ENCODE peak calls at places on chromosomes 3 and 15, in six cellular contexts. A, W, K, Z, Y and B are unnamed samples.
A peak's percentile ranks its signal among the peaks of the same experiment; 100 is the strongest.

GRCh38 chr15:47944911-47945310 is 175.9 kb upstream of the SLC24A5 start:
- DNase-seq in A (no peak), W (no peak), K (no peak), Z (no peak), Y (no peak), B (no peak)

GRCh38 chr3:105868450-105868744 is 415 bp downstream of the CBLB start:
- DNase-seq in A (peak; percentile 78), W (peak; percentile 12), K (peak; percentile 41), Z (peak; percentile 40), Y (peak; percentile 65), B (no peak)

GRCh38 chr15:65028338-65028737 is 1.1 kb downstream of the MTFMT start:
- DNase-seq in A (no peak), W (no peak), K (no peak), Z (no peak), Y (no peak), B (no peak)

GRCh38 chr3:130490246-130490645 is 26.7 kb upstream of the COL6A6 start:
- DNase-seq in A (no peak), W (no peak), K (no peak), Z (no peak), Y (no peak), B (no peak)

GRCh38 chr15:74221399-74222230 is 14.5 kb upstream of the CCDC33 start:
- DNase-seq in A (no peak), W (no peak), K (no peak), Z (no peak), Y (no peak), B (no peak)

GRCh38 chr3:159856496-159857098 is 132.0 kb upstream of the IL12A start:
- DNase-seq in A (no peak), W (no peak), K (no peak), Z (no peak), Y (peak; percentile 32), B (no peak)

GRCh38 chr3:62636235-62636826 is 238.9 kb downstream of the CADPS start:
- DNase-seq in A (no peak), W (no peak), K (no peak), Z (no peak), Y (no peak), B (no peak)

GRCh38 chr3:101639280-101639963 is 37.5 kb downstream of the ZBTB11 start:
- DNase-seq in A (no peak), W (no peak), K (no peak), Z (no peak), Y (no peak), B (no peak)

GRCh38 chr15:31200735-31201151 is 99.2 kb upstream of the TRPM1 start:
- DNase-seq in A (peak; percentile 86), W (peak; percentile 31), K (peak; percentile 36), Z (no peak), Y (peak; percentile 75), B (peak; percentile 54)

GRCh38 chr15:73054417-73054963 is 2.2 kb downstream of the NEO1 start:
- DNase-seq in A (peak; percentile 30), W (no peak), K (no peak), Z (no peak), Y (no peak), B (no peak)

GRCh38 chr3:192188218-192188835 is 539.0 kb downstream of the FGF12 start:
- DNase-seq in A (peak; percentile 81), W (peak; percentile 47), K (no peak), Z (peak; percentile 13), Y (peak; percentile 29), B (no peak)

GRCh38 chr3:157131861-157132260 is 28.1 kb downstream of the CCNL1 start:
- DNase-seq in A (no peak), W (no peak), K (no peak), Z (peak; percentile 51), Y (no peak), B (peak; percentile 74)
- H3K4me1 ChIP-seq in A (peaks cover 66% of the 10 kb centered on the region), W (peaks cover 57% of the 10 kb centered on the region), K (peaks cover 4% of the 10 kb centered on the region), Z (peaks cover 81% of the 10 kb centered on the region), Y (peaks cover 69% of the 10 kb centered on the region), B (peaks cover 69% of the 10 kb centered on the region)

GRCh38 chr3:189779166-189779565 is 148.0 kb downstream of the TP63 start:
- DNase-seq in A (no peak), W (no peak), K (no peak), Z (no peak), Y (no peak), B (peak; percentile 50)
- H3K27me3 ChIP-seq in A (no peaks in the 10 kb centered on the region), W (no peaks in the 10 kb centered on the region), K (no peaks in the 10 kb centered on the region), Z (no peaks in the 10 kb centered on the region), Y (no peaks in the 10 kb centered on the region), B (no peaks in the 10 kb centered on the region)

GRCh38 chr3:103437850-103438249 is 1003.0 kb downstream of the ZPLD1 start:
- DNase-seq in A (peak; percentile 37), W (no peak), K (no peak), Z (no peak), Y (no peak), B (no peak)

DNA sequence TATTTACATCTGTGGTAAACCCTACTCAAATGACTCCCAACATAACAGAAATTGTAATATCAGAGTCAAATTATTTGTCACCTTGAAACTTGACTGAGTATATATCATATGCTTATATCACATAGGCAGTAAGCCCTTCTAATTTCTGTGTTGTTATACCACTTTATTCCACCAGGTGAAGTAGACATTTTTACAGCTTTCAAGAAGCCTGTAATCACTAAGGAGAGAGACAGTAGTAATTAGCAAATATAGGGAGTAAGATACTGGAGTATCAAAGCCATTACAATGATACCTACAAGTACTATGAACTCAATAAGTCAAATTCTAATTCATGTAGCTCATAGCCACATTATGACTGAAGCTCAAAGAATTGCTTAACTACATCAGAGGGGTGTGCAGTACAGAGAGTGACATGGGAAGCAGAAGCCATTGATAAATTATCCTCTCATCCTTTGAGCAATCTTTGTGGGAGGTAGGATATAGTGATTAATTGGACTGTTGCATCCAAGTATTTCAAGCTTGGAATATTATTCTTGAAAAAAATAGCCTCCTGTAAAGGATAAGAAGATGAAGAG is 1005.8 kb downstream of the ZPLD1 start:
- DNase-seq in A (no peak), W (no peak), K (no peak), Z (peak; percentile 44), Y (no peak), B (peak; percentile 29)
- TF ChIP-seq CTCF in A (peak; percentile 8), W (no peak), K (no peak), Z (peak; percentile 27), Y (peak; percentile 9), B (peak; percentile 41)

GRCh38 chr15:79370716-79371115 is 59.8 kb downstream of the TMED3 start:
- DNase-seq in A (no peak), W (no peak), K (no peak), Z (peak; percentile 90), Y (no peak), B (no peak)
- H3K4me1 ChIP-seq in A (peaks cover 3% of the 10 kb centered on the region), W (no peaks in the 10 kb centered on the region), K (no peaks in the 10 kb centered on the region), Z (peaks cover 11% of the 10 kb centered on the region), Y (no peaks in the 10 kb centered on the region), B (no peaks in the 10 kb centered on the region)

GRCh38 chr15:76340198-76340801 is 3.7 kb downstream of the ISL2 start:
- DNase-seq in A (peak; percentile 38), W (no peak), K (no peak), Z (no peak), Y (peak; percentile 23), B (peak; percentile 18)
- H3K27me3 ChIP-seq in A (peaks cover 98% of the 10 kb centered on the region), W (no peaks in the 10 kb centered on the region), K (peaks cover 28% of the 10 kb centered on the region), Z (peaks cover 96% of the 10 kb centered on the region), Y (peaks cover 100% of the 10 kb centered on the region), B (peaks cover 100% of the 10 kb centered on the region)

DNA sequence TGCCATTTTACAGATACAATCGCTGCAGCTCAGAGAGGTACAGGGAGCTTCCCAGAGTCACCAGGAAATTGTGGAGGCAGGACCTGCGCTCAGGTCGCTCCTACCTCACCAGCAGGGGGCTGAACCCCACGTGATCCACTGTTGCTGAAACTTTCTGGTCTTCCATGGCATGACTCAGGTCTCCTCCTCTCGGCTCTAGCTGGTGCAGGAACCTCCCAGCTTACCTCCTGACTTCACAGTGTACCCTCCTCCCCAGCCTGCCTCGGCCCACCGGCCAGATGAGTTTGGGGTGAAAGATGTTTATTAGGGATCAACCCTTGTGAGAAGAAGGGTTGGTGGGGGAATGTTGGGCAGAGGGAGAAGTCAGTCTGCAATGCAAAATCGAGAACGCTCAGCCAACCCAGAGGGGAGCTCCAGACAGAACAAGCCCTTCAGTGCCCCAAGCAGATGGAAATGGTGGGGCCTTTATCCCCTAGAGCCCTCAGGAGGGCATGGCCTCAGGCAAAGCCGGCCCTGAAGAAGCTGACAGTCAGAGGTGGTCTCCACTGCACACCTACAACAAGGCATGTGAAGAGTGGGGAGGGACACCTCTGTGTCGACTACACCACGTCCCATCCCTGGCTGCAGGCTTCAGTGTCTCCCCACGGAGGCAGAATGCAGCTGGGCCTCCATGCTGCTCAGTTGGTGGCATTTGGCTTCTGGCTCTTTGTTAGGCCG is 118.6 kb upstream of the PRR20G start:
- DNase-seq in A (peak; percentile 55), W (peak; percentile 65), K (no peak), Z (no peak), Y (no peak), B (peak; percentile 42)
- TF ChIP-seq CTCF in A (peak; percentile 17), W (peak; percentile 58), K (no peak), Z (no peak), Y (no peak), B (peak; percentile 66)

GRCh38 chr3:188002626-188003138 is 151.3 kb upstream of the LPP start:
- DNase-seq in A (peak; percentile 44), W (no peak), K (no peak), Z (no peak), Y (no peak), B (no peak)
- H3K4me1 ChIP-seq in A (peaks cover 53% of the 10 kb centered on the region), W (no peaks in the 10 kb centered on the region), K (no peaks in the 10 kb centered on the region), Z (peaks cover under 1% of the 10 kb centered on the region), Y (peaks cover 5% of the 10 kb centered on the region), B (no peaks in the 10 kb centered on the region)